ENCODE peak calls at places on chromosomes 4 and X, in four cellular contexts. A is right lobe of liver, E is tibial nerve, L is cardiac muscle cell. U is an unnamed sample.

GRCh38 chr4:182604953-182605352 is 312.2 kb downstream of the DCTD start:
- DNase-seq in A (no peak), E (no peak), L (no peak), U (no peak)

GRCh38 chr4:174107749-174108354 is 175.6 kb downstream of the FBXO8 start:
- DNase-seq in A (no peak), E (no peak), L (no peak), U (no peak)

GRCh38 chr4:37715889-37716402 is 29.8 kb upstream of the RELL1 start:
- DNase-seq in A (no peak), E (no peak), L (no peak), U (no peak)

GRCh38 chr4:110878413-110878812 is 255.5 kb upstream of the PITX2 start:
- DNase-seq in A (no peak), E (no peak), L (no peak), U (no peak)

GRCh38 chr4:37956941-37957340 is 3.3 kb upstream of the PTTG2 start:
- DNase-seq in A (no peak), E (no peak), L (no peak), U (no peak)

GRCh38 chr4:8118531-8118930 is 40.1 kb downstream of the ABLIM2 start:
- DNase-seq in A (no peak), E (no peak), L (no peak), U (no peak)

GRCh38 chr4:118790544-118790943 is 45.4 kb downstream of the SEC24D start:
- DNase-seq in A (no peak), E (no peak), L (no peak), U (no peak)

GRCh38 chr4:156100651-156101050 is 147.0 kb upstream of the CTSO start:
- DNase-seq in A (no peak), E (no peak), L (no peak), U (no peak)

GRCh38 chrX:45889471-45889870 is 655.8 kb downstream of the ZNF674 start:
- DNase-seq in A (no peak), E (no peak), L (no peak), U (no peak)

GRCh38 chr4:73885570-73886230 is 16.5 kb downstream of the CXCL1 start:
- DNase-seq in A (no peak), E (no peak), L (no peak), U (no peak)

GRCh38 chrX:2147928-2148327 is 352.8 kb downstream of the DHRSX start:
- DNase-seq in A (no peak), E (no peak), L (no peak), U (no peak)

GRCh38 chr4:165131247-165131832 is 18.7 kb upstream of the TMEM192 start:
- DNase-seq in A (no peak), E (peak; percentile 84), L (peak; percentile 70), U (no peak)

GRCh38 chr4:877502-877901 is 51.6 kb upstream of the CPLX1 start:
- DNase-seq in A (no peak), E (no peak), L (no peak), U (no peak)

GRCh38 chr4:41887821-41888699 is 47.2 kb upstream of the TMEM33 start:
- DNase-seq in A (no peak), E (peak; percentile 60), L (peak; percentile 53), U (no peak)

GRCh38 chr4:161256716-161257115 is 907.1 kb downstream of the FSTL5 start:
- DNase-seq in A (no peak), E (no peak), L (no peak), U (no peak)

GRCh38 chrX:11381464-11381863 is 88.3 kb downstream of the AMELX start:
- DNase-seq in A (no peak), E (peak; percentile 59), L (peak; percentile 23), U (no peak)

GRCh38 chr4:159414305-159414704 is 311.4 kb downstream of the RAPGEF2 start:
- DNase-seq in A (no peak), E (no peak), L (no peak), U (no peak)

GRCh38 chrX:37986893-37987292 is 19.5 kb upstream of the SYTL5 start:
- DNase-seq in A (no peak), E (no peak), L (no peak), U (no peak)

GRCh38 chrX:15524417-15524816 is 23.8 kb downstream of the BMX start:
- DNase-seq in A (no peak), E (no peak), L (peak; percentile 42), U (no peak)

GRCh38 chrX:107978707-107979307 is 3.4 kb downstream of the TEX13B start:
- DNase-seq in A (no peak), E (no peak), L (peak; percentile 44), U (no peak)

GRCh38 chrX:103817502-103817901 is 14.6 kb downstream of the RAB9B start:
- DNase-seq in A (no peak), E (peak; percentile 74), L (peak; percentile 74), U (no peak)

GRCh38 chrX:149370097-149370496 is 135.0 kb downstream of the IDS start:
- DNase-seq in A (no peak), E (no peak), L (no peak), U (no peak)

GRCh38 chr4:4673070-4673469 is 131.2 kb upstream of the STX18 start:
- DNase-seq in A (no peak), E (no peak), L (peak; percentile 66), U (no peak)

GRCh38 chrX:78384486-78384885 is 57.1 kb upstream of the CYSLTR1 start:
- DNase-seq in A (no peak), E (no peak), L (no peak), U (no peak)

GRCh38 chr4:84995386-84995785 is 28.9 kb upstream of the WDFY3 start:
- DNase-seq in A (no peak), E (no peak), L (no peak), U (no peak)

GRCh38 chr4:6562931-6563901 is 11.8 kb upstream of the MAN2B2 start:
- DNase-seq in A (no peak), E (no peak), L (peak; percentile 40), U (no peak)

GRCh38 chr4:5893013-5893580 is at the start of gene CRMP1:
- DNase-seq in A (no peak), E (no peak), L (peak; percentile 72), U (no peak)

GRCh38 chrX:41605144-41605543 is 83.6 kb upstream of the GPR34 start:
- DNase-seq in A (no peak), E (no peak), L (no peak), U (no peak)

GRCh38 chrX:155745792-155746191 is 133.0 kb upstream of the TMLHE start:
- DNase-seq in A (no peak), E (no peak), L (peak; percentile 37), U (no peak)

GRCh38 chrX:121146059-121146628 is 98.7 kb downstream of the GLUD2 start:
- DNase-seq in A (no peak), E (no peak), L (no peak), U (no peak)

GRCh38 chr4:7845493-7846124 is 94.1 kb downstream of the AFAP1 start:
- DNase-seq in A (no peak), E (no peak), L (no peak), U (no peak)

GRCh38 chr4:103008875-103009729 is 10.4 kb downstream of the SLC9B1 start:
- DNase-seq in A (no peak), E (peak; percentile 62), L (peak; percentile 69), U (no peak)

GRCh38 chr4:103011378-103012025 is 8.0 kb downstream of the SLC9B1 start:
- DNase-seq in A (no peak), E (no peak), L (peak; percentile 5), U (peak; percentile 62)

GRCh38 chr4:103012085-103012484 is 7.4 kb downstream of the SLC9B1 start:
- DNase-seq in A (no peak), E (peak; percentile 37), L (no peak), U (no peak)

GRCh38 chr4:103010827-103011226 is 8.7 kb downstream of the SLC9B1 start:
- DNase-seq in A (no peak), E (no peak), L (no peak), U (no peak)

DNA sequence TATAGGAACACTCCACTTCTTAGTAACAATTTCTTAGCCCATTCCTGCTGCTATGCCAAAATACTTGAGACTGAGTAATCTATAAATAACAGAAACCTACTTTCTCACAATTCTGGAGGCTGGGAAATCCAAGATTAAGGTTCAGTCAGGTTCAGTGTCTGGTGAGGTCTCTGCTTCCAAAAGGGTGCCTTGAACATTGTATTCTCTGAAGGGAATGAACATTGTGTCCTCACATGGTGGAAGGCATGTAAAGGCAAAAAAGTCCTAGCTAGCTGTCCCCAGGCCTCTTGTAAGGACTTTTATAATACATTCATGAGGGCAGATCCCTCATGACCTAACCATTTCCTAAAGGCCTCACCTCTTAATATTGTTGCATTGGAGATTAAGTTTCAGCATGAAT is 6.9 kb downstream of the SLC9B1 start:
- DNase-seq in A (no peak), E (no peak), L (no peak), U (no peak)
- H3K27ac ChIP-seq in A (no peak overlapping the region), E (peak overlapping the region; percentile 54), L (no peak overlapping the region), U (peak overlapping the region; percentile 20)

GRCh38 chr4:184887947-184888346 is 62.2 kb upstream of the ACSL1 start:
- DNase-seq in A (no peak), E (no peak), L (no peak), U (no peak)

GRCh38 chr4:184892999-184893398 is 67.2 kb upstream of the ACSL1 start:
- DNase-seq in A (no peak), E (no peak), L (no peak), U (no peak)

GRCh38 chr4:184887333-184887732 is 61.6 kb upstream of the ACSL1 start:
- DNase-seq in A (no peak), E (no peak), L (no peak), U (no peak)

GRCh38 chr4:184891765-184892164 is 66.0 kb upstream of the ACSL1 start:
- DNase-seq in A (peak; percentile 68), E (no peak), L (no peak), U (no peak)

GRCh38 chr4:184889683-184890082 is 63.9 kb upstream of the ACSL1 start:
- DNase-seq in A (no peak), E (no peak), L (no peak), U (no peak)
- H3K27ac ChIP-seq in A (no peak overlapping the region), E (no peak overlapping the region), L (no peak overlapping the region), U (no peak overlapping the region)

DNA sequence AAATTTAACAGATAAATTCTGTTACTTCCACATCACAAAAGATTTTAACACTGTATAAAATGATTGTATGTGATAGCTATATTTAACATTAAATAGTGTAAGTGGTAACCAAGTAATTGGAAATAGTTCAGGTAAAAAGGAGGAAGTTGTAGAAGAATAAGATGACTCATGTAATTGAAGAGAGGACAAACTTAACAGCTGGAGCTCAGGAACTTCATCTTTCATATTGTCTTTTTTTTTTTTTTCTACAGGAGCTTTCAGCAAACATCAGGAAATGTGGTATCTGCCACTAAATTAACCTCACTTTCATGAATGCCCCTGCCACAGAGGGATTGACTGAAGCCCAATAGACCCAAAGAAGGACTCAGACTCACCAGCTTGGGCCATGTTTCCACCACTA is 188.4 kb upstream of the VEGFC start:
- DNase-seq in A (no peak), E (no peak), L (no peak), U (no peak)
- H3K27ac ChIP-seq in A (no peak overlapping the region), E (no peak overlapping the region), L (no peak overlapping the region), U (no peak overlapping the region)

GRCh38 chr4:147790412-147790811 is 58.5 kb downstream of the ARHGAP10 start:
- DNase-seq in A (no peak), E (no peak), L (no peak), U (no peak)
- H3K27ac ChIP-seq in A (no peak overlapping the region), E (no peak overlapping the region), L (no peak overlapping the region), U (no peak overlapping the region)

DNA sequence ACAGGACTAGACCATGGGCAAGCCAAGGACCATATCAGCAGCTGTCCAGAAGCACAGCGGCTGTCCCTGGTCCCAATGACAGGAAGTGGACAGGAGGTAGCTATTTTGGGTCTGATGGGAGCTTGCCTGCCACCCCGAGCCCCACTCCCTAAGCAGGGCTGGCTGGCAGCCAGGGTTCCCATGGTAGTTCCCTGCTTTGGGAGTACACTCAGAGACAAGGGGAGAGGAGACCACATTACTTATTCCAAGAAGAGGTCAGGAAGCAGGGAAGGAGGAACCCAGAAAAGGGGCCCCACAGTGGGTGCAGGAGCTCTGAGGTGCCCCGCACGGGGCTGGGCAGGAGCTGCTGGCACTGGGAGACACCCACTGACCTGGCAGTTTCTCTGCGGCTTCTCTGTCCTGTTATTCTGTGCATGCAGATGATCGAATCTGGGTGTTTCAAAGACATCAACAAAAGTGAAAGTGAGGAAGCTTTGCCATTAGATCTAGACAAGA is 36.3 kb downstream of the HTT-AS start:
- DNase-seq in A (no peak), E (no peak), L (peak; percentile 76), U (no peak)
- H3K27ac ChIP-seq in A (no peak overlapping the region), E (no peak overlapping the region), L (peak overlapping the region; percentile 30), U (no peak overlapping the region)

U was measured in upper lobe of right lung.